ENCODE peak calls at places on chromosomes 12 and 14, in ten cellular contexts. One of them, this sample, is unnamed.

GRCh38 chr14:24347140-24347539 is 7.3 kb upstream of the RIPK3 start:
- DNase-seq in activated naive CD4-positive, alpha-beta T cell treated with anti-CD3 and anti-CD28 coated beads, Interleukin-2, amount 10 ng/mL, durations not matched to agents 7 days and 5 days: no peak
- DNase-seq in A549: no peak
- DNase-seq in NCI-H526 treated with DMSO at 0.1 percent for 48 hours: no peak
- DNase-seq in T-helper 2 cell treated with Interferon-gamma antibody and Interleukin-4, amounts not matched to agents 5 μg/mL and 100 μg/mL, for 36 hours: no peak
- DNase-seq in lower leg skin: no peak
- DNase-seq in stimulated activated CD8-positive, alpha-beta memory T cell treated with anti-CD3 and anti-CD28 coated beads, Interleukin-7, amount 100 ng/mL, for 4 hours: no peak
- DNase-seq in dermis microvascular lymphatic vessel endothelial cell: no peak
- DNase-seq in psoas muscle: no peak
- DNase-seq in hypothalamus: no peak
- DNase-seq in this sample: no peak

GRCh38 chr14:85195872-85196477 is 334.0 kb upstream of the FLRT2 start:
- DNase-seq in NCI-H526 treated with DMSO at 0.1 percent for 48 hours: no peak
- DNase-seq in dermis microvascular lymphatic vessel endothelial cell: peak
- DNase-seq in A549: peak
- DNase-seq in T-helper 2 cell treated with Interferon-gamma antibody and Interleukin-4, amounts not matched to agents 5 μg/mL and 100 μg/mL, for 36 hours: no peak
- DNase-seq in stimulated activated CD8-positive, alpha-beta memory T cell treated with anti-CD3 and anti-CD28 coated beads, Interleukin-7, amount 100 ng/mL, for 4 hours: no peak
- DNase-seq in activated naive CD4-positive, alpha-beta T cell treated with anti-CD3 and anti-CD28 coated beads, Interleukin-2, amount 10 ng/mL, durations not matched to agents 7 days and 5 days: no peak
- DNase-seq in hypothalamus: no peak
- DNase-seq in lower leg skin: no peak
- DNase-seq in psoas muscle: no peak
- DNase-seq in this sample: peak

GRCh38 chr12:121697093-121697698 is 15.4 kb upstream of the TMEM120B start:
- DNase-seq in psoas muscle: no peak
- DNase-seq in NCI-H526 treated with DMSO at 0.1 percent for 48 hours: peak
- DNase-seq in stimulated activated CD8-positive, alpha-beta memory T cell treated with anti-CD3 and anti-CD28 coated beads, Interleukin-7, amount 100 ng/mL, for 4 hours: no peak
- DNase-seq in T-helper 2 cell treated with Interferon-gamma antibody and Interleukin-4, amounts not matched to agents 5 μg/mL and 100 μg/mL, for 36 hours: no peak
- DNase-seq in hypothalamus: no peak
- DNase-seq in lower leg skin: no peak
- DNase-seq in dermis microvascular lymphatic vessel endothelial cell: peak
- DNase-seq in A549: peak
- DNase-seq in activated naive CD4-positive, alpha-beta T cell treated with anti-CD3 and anti-CD28 coated beads, Interleukin-2, amount 10 ng/mL, durations not matched to agents 7 days and 5 days: peak
- DNase-seq in this sample: peak

GRCh38 chr14:56189306-56189705 is 71.1 kb downstream of the PELI2 start:
- DNase-seq in lower leg skin: no peak
- DNase-seq in stimulated activated CD8-positive, alpha-beta memory T cell treated with anti-CD3 and anti-CD28 coated beads, Interleukin-7, amount 100 ng/mL, for 4 hours: no peak
- DNase-seq in T-helper 2 cell treated with Interferon-gamma antibody and Interleukin-4, amounts not matched to agents 5 μg/mL and 100 μg/mL, for 36 hours: no peak
- DNase-seq in psoas muscle: no peak
- DNase-seq in A549: peak
- DNase-seq in activated naive CD4-positive, alpha-beta T cell treated with anti-CD3 and anti-CD28 coated beads, Interleukin-2, amount 10 ng/mL, durations not matched to agents 7 days and 5 days: no peak
- DNase-seq in dermis microvascular lymphatic vessel endothelial cell: peak
- DNase-seq in hypothalamus: no peak
- DNase-seq in NCI-H526 treated with DMSO at 0.1 percent for 48 hours: no peak
- DNase-seq in this sample: peak

GRCh38 chr12:89709994-89710872 is 1.6 kb upstream of the ATP2B1 start:
- DNase-seq in T-helper 2 cell treated with Interferon-gamma antibody and Interleukin-4, amounts not matched to agents 5 μg/mL and 100 μg/mL, for 36 hours: no peak
- DNase-seq in hypothalamus: peak
- DNase-seq in activated naive CD4-positive, alpha-beta T cell treated with anti-CD3 and anti-CD28 coated beads, Interleukin-2, amount 10 ng/mL, durations not matched to agents 7 days and 5 days: no peak
- DNase-seq in dermis microvascular lymphatic vessel endothelial cell: no peak
- DNase-seq in A549: no peak
- DNase-seq in NCI-H526 treated with DMSO at 0.1 percent for 48 hours: no peak
- DNase-seq in lower leg skin: peak
- DNase-seq in psoas muscle: peak
- DNase-seq in stimulated activated CD8-positive, alpha-beta memory T cell treated with anti-CD3 and anti-CD28 coated beads, Interleukin-7, amount 100 ng/mL, for 4 hours: no peak
- DNase-seq in this sample: peak

GRCh38 chr14:50601405-50601804 is 41.5 kb downstream of the ATL1 start:
- DNase-seq in activated naive CD4-positive, alpha-beta T cell treated with anti-CD3 and anti-CD28 coated beads, Interleukin-2, amount 10 ng/mL, durations not matched to agents 7 days and 5 days: no peak
- DNase-seq in dermis microvascular lymphatic vessel endothelial cell: no peak
- DNase-seq in stimulated activated CD8-positive, alpha-beta memory T cell treated with anti-CD3 and anti-CD28 coated beads, Interleukin-7, amount 100 ng/mL, for 4 hours: no peak
- DNase-seq in T-helper 2 cell treated with Interferon-gamma antibody and Interleukin-4, amounts not matched to agents 5 μg/mL and 100 μg/mL, for 36 hours: no peak
- DNase-seq in NCI-H526 treated with DMSO at 0.1 percent for 48 hours: no peak
- DNase-seq in lower leg skin: no peak
- DNase-seq in psoas muscle: no peak
- DNase-seq in A549: peak
- DNase-seq in hypothalamus: no peak
- DNase-seq in this sample: no peak

GRCh38 chr12:58233886-58234285 is 292.5 kb downstream of the ATP23 start:
- DNase-seq in hypothalamus: no peak
- DNase-seq in T-helper 2 cell treated with Interferon-gamma antibody and Interleukin-4, amounts not matched to agents 5 μg/mL and 100 μg/mL, for 36 hours: no peak
- DNase-seq in A549: no peak
- DNase-seq in activated naive CD4-positive, alpha-beta T cell treated with anti-CD3 and anti-CD28 coated beads, Interleukin-2, amount 10 ng/mL, durations not matched to agents 7 days and 5 days: no peak
- DNase-seq in psoas muscle: no peak
- DNase-seq in dermis microvascular lymphatic vessel endothelial cell: no peak
- DNase-seq in stimulated activated CD8-positive, alpha-beta memory T cell treated with anti-CD3 and anti-CD28 coated beads, Interleukin-7, amount 100 ng/mL, for 4 hours: no peak
- DNase-seq in lower leg skin: no peak
- DNase-seq in NCI-H526 treated with DMSO at 0.1 percent for 48 hours: no peak
- DNase-seq in this sample: no peak

GRCh38 chr12:64796205-64796845 is 28.1 kb upstream of the TBC1D30 start:
- DNase-seq in activated naive CD4-positive, alpha-beta T cell treated with anti-CD3 and anti-CD28 coated beads, Interleukin-2, amount 10 ng/mL, durations not matched to agents 7 days and 5 days: peak
- DNase-seq in dermis microvascular lymphatic vessel endothelial cell: peak
- DNase-seq in hypothalamus: no peak
- DNase-seq in psoas muscle: no peak
- DNase-seq in stimulated activated CD8-positive, alpha-beta memory T cell treated with anti-CD3 and anti-CD28 coated beads, Interleukin-7, amount 100 ng/mL, for 4 hours: peak
- DNase-seq in T-helper 2 cell treated with Interferon-gamma antibody and Interleukin-4, amounts not matched to agents 5 μg/mL and 100 μg/mL, for 36 hours: peak
- DNase-seq in A549: peak
- DNase-seq in lower leg skin: no peak
- DNase-seq in NCI-H526 treated with DMSO at 0.1 percent for 48 hours: peak
- DNase-seq in this sample: peak

GRCh38 chr14:75995372-75996041 is 9.9 kb downstream of the IFT43 start:
- DNase-seq in NCI-H526 treated with DMSO at 0.1 percent for 48 hours: no peak
- DNase-seq in lower leg skin: no peak
- DNase-seq in psoas muscle: peak
- DNase-seq in T-helper 2 cell treated with Interferon-gamma antibody and Interleukin-4, amounts not matched to agents 5 μg/mL and 100 μg/mL, for 36 hours: no peak
- DNase-seq in A549: no peak
- DNase-seq in dermis microvascular lymphatic vessel endothelial cell: no peak
- DNase-seq in activated naive CD4-positive, alpha-beta T cell treated with anti-CD3 and anti-CD28 coated beads, Interleukin-2, amount 10 ng/mL, durations not matched to agents 7 days and 5 days: no peak
- DNase-seq in stimulated activated CD8-positive, alpha-beta memory T cell treated with anti-CD3 and anti-CD28 coated beads, Interleukin-7, amount 100 ng/mL, for 4 hours: no peak
- DNase-seq in hypothalamus: no peak
- DNase-seq in this sample: peak

GRCh38 chr14:104886690-104887622 is 21.9 kb downstream of the CEP170B start:
- DNase-seq in A549: no peak
- DNase-seq in dermis microvascular lymphatic vessel endothelial cell: no peak
- DNase-seq in T-helper 2 cell treated with Interferon-gamma antibody and Interleukin-4, amounts not matched to agents 5 μg/mL and 100 μg/mL, for 36 hours: no peak
- DNase-seq in hypothalamus: no peak
- DNase-seq in activated naive CD4-positive, alpha-beta T cell treated with anti-CD3 and anti-CD28 coated beads, Interleukin-2, amount 10 ng/mL, durations not matched to agents 7 days and 5 days: peak
- DNase-seq in psoas muscle: peak
- DNase-seq in NCI-H526 treated with DMSO at 0.1 percent for 48 hours: no peak
- DNase-seq in lower leg skin: no peak
- DNase-seq in stimulated activated CD8-positive, alpha-beta memory T cell treated with anti-CD3 and anti-CD28 coated beads, Interleukin-7, amount 100 ng/mL, for 4 hours: no peak
- DNase-seq in this sample: no peak

GRCh38 chr12:473863-474577 is 14.3 kb downstream of the B4GALNT3 start:
- DNase-seq in hypothalamus: no peak
- DNase-seq in A549: no peak
- DNase-seq in psoas muscle: no peak
- DNase-seq in stimulated activated CD8-positive, alpha-beta memory T cell treated with anti-CD3 and anti-CD28 coated beads, Interleukin-7, amount 100 ng/mL, for 4 hours: no peak
- DNase-seq in T-helper 2 cell treated with Interferon-gamma antibody and Interleukin-4, amounts not matched to agents 5 μg/mL and 100 μg/mL, for 36 hours: no peak
- DNase-seq in lower leg skin: peak
- DNase-seq in NCI-H526 treated with DMSO at 0.1 percent for 48 hours: no peak
- DNase-seq in activated naive CD4-positive, alpha-beta T cell treated with anti-CD3 and anti-CD28 coated beads, Interleukin-2, amount 10 ng/mL, durations not matched to agents 7 days and 5 days: no peak
- DNase-seq in dermis microvascular lymphatic vessel endothelial cell: no peak
- DNase-seq in this sample: no peak

GRCh38 chr14:50012644-50013043 is 103.7 kb downstream of the VCPKMT start:
- DNase-seq in activated naive CD4-positive, alpha-beta T cell treated with anti-CD3 and anti-CD28 coated beads, Interleukin-2, amount 10 ng/mL, durations not matched to agents 7 days and 5 days: no peak
- DNase-seq in stimulated activated CD8-positive, alpha-beta memory T cell treated with anti-CD3 and anti-CD28 coated beads, Interleukin-7, amount 100 ng/mL, for 4 hours: no peak
- DNase-seq in T-helper 2 cell treated with Interferon-gamma antibody and Interleukin-4, amounts not matched to agents 5 μg/mL and 100 μg/mL, for 36 hours: no peak
- DNase-seq in A549: no peak
- DNase-seq in psoas muscle: no peak
- DNase-seq in lower leg skin: no peak
- DNase-seq in dermis microvascular lymphatic vessel endothelial cell: no peak
- DNase-seq in hypothalamus: no peak
- DNase-seq in NCI-H526 treated with DMSO at 0.1 percent for 48 hours: no peak
- DNase-seq in this sample: peak

GRCh38 chr12:95918194-95918993 is 24.0 kb downstream of the CCDC38 start:
- DNase-seq in hypothalamus: no peak
- DNase-seq in A549: peak
- DNase-seq in activated naive CD4-positive, alpha-beta T cell treated with anti-CD3 and anti-CD28 coated beads, Interleukin-2, amount 10 ng/mL, durations not matched to agents 7 days and 5 days: peak
- DNase-seq in psoas muscle: no peak
- DNase-seq in lower leg skin: no peak
- DNase-seq in dermis microvascular lymphatic vessel endothelial cell: peak
- DNase-seq in stimulated activated CD8-positive, alpha-beta memory T cell treated with anti-CD3 and anti-CD28 coated beads, Interleukin-7, amount 100 ng/mL, for 4 hours: peak
- DNase-seq in T-helper 2 cell treated with Interferon-gamma antibody and Interleukin-4, amounts not matched to agents 5 μg/mL and 100 μg/mL, for 36 hours: peak
- DNase-seq in NCI-H526 treated with DMSO at 0.1 percent for 48 hours: peak
- DNase-seq in this sample: peak

GRCh38 chr14:69481815-69482568 is 2.5 kb upstream of the PLEKHD1 start:
- DNase-seq in hypothalamus: no peak
- DNase-seq in stimulated activated CD8-positive, alpha-beta memory T cell treated with anti-CD3 and anti-CD28 coated beads, Interleukin-7, amount 100 ng/mL, for 4 hours: no peak
- DNase-seq in psoas muscle: no peak
- DNase-seq in lower leg skin: no peak
- DNase-seq in activated naive CD4-positive, alpha-beta T cell treated with anti-CD3 and anti-CD28 coated beads, Interleukin-2, amount 10 ng/mL, durations not matched to agents 7 days and 5 days: no peak
- DNase-seq in T-helper 2 cell treated with Interferon-gamma antibody and Interleukin-4, amounts not matched to agents 5 μg/mL and 100 μg/mL, for 36 hours: no peak
- DNase-seq in A549: no peak
- DNase-seq in dermis microvascular lymphatic vessel endothelial cell: no peak
- DNase-seq in NCI-H526 treated with DMSO at 0.1 percent for 48 hours: no peak
- DNase-seq in this sample: no peak

GRCh38 chr14:95679148-95679547 is 7.1 kb upstream of the TCL1B start:
- DNase-seq in A549: no peak
- DNase-seq in dermis microvascular lymphatic vessel endothelial cell: no peak
- DNase-seq in stimulated activated CD8-positive, alpha-beta memory T cell treated with anti-CD3 and anti-CD28 coated beads, Interleukin-7, amount 100 ng/mL, for 4 hours: no peak
- DNase-seq in T-helper 2 cell treated with Interferon-gamma antibody and Interleukin-4, amounts not matched to agents 5 μg/mL and 100 μg/mL, for 36 hours: no peak
- DNase-seq in NCI-H526 treated with DMSO at 0.1 percent for 48 hours: no peak
- DNase-seq in hypothalamus: no peak
- DNase-seq in lower leg skin: peak
- DNase-seq in activated naive CD4-positive, alpha-beta T cell treated with anti-CD3 and anti-CD28 coated beads, Interleukin-2, amount 10 ng/mL, durations not matched to agents 7 days and 5 days: no peak
- DNase-seq in psoas muscle: no peak
- DNase-seq in this sample: no peak

GRCh38 chr12:75656210-75656609 is 144.8 kb upstream of the KRR1 start:
- DNase-seq in stimulated activated CD8-positive, alpha-beta memory T cell treated with anti-CD3 and anti-CD28 coated beads, Interleukin-7, amount 100 ng/mL, for 4 hours: no peak
- DNase-seq in T-helper 2 cell treated with Interferon-gamma antibody and Interleukin-4, amounts not matched to agents 5 μg/mL and 100 μg/mL, for 36 hours: no peak
- DNase-seq in hypothalamus: no peak
- DNase-seq in activated naive CD4-positive, alpha-beta T cell treated with anti-CD3 and anti-CD28 coated beads, Interleukin-2, amount 10 ng/mL, durations not matched to agents 7 days and 5 days: no peak
- DNase-seq in dermis microvascular lymphatic vessel endothelial cell: no peak
- DNase-seq in NCI-H526 treated with DMSO at 0.1 percent for 48 hours: no peak
- DNase-seq in lower leg skin: no peak
- DNase-seq in A549: no peak
- DNase-seq in psoas muscle: no peak
- DNase-seq in this sample: no peak

GRCh38 chr12:106893451-106893850 is 62.3 kb upstream of the TMEM263 start:
- DNase-seq in psoas muscle: no peak
- DNase-seq in lower leg skin: no peak
- DNase-seq in A549: peak
- DNase-seq in T-helper 2 cell treated with Interferon-gamma antibody and Interleukin-4, amounts not matched to agents 5 μg/mL and 100 μg/mL, for 36 hours: no peak
- DNase-seq in NCI-H526 treated with DMSO at 0.1 percent for 48 hours: no peak
- DNase-seq in activated naive CD4-positive, alpha-beta T cell treated with anti-CD3 and anti-CD28 coated beads, Interleukin-2, amount 10 ng/mL, durations not matched to agents 7 days and 5 days: no peak
- DNase-seq in stimulated activated CD8-positive, alpha-beta memory T cell treated with anti-CD3 and anti-CD28 coated beads, Interleukin-7, amount 100 ng/mL, for 4 hours: no peak
- DNase-seq in dermis microvascular lymphatic vessel endothelial cell: no peak
- DNase-seq in hypothalamus: no peak
- DNase-seq in this sample: peak

GRCh38 chr14:51395361-51395849 is 155.4 kb downstream of the TMX1 start:
- DNase-seq in hypothalamus: no peak
- DNase-seq in psoas muscle: peak
- DNase-seq in dermis microvascular lymphatic vessel endothelial cell: peak
- DNase-seq in lower leg skin: peak
- DNase-seq in stimulated activated CD8-positive, alpha-beta memory T cell treated with anti-CD3 and anti-CD28 coated beads, Interleukin-7, amount 100 ng/mL, for 4 hours: no peak
- DNase-seq in activated naive CD4-positive, alpha-beta T cell treated with anti-CD3 and anti-CD28 coated beads, Interleukin-2, amount 10 ng/mL, durations not matched to agents 7 days and 5 days: no peak
- DNase-seq in A549: peak
- DNase-seq in T-helper 2 cell treated with Interferon-gamma antibody and Interleukin-4, amounts not matched to agents 5 μg/mL and 100 μg/mL, for 36 hours: no peak
- DNase-seq in NCI-H526 treated with DMSO at 0.1 percent for 48 hours: no peak
- DNase-seq in this sample: peak

GRCh38 chr14:68250950-68251765 is 431.6 kb downstream of the RAD51B start:
- DNase-seq in dermis microvascular lymphatic vessel endothelial cell: no peak
- DNase-seq in psoas muscle: no peak
- DNase-seq in lower leg skin: no peak
- DNase-seq in A549: no peak
- DNase-seq in hypothalamus: no peak
- DNase-seq in T-helper 2 cell treated with Interferon-gamma antibody and Interleukin-4, amounts not matched to agents 5 μg/mL and 100 μg/mL, for 36 hours: no peak
- DNase-seq in stimulated activated CD8-positive, alpha-beta memory T cell treated with anti-CD3 and anti-CD28 coated beads, Interleukin-7, amount 100 ng/mL, for 4 hours: no peak
- DNase-seq in activated naive CD4-positive, alpha-beta T cell treated with anti-CD3 and anti-CD28 coated beads, Interleukin-2, amount 10 ng/mL, durations not matched to agents 7 days and 5 days: peak
- DNase-seq in NCI-H526 treated with DMSO at 0.1 percent for 48 hours: no peak
- DNase-seq in this sample: no peak

GRCh38 chr12:29309320-29309902 is 71.6 kb downstream of the ERGIC2 start:
- DNase-seq in hypothalamus: no peak
- DNase-seq in lower leg skin: no peak
- DNase-seq in dermis microvascular lymphatic vessel endothelial cell: peak
- DNase-seq in activated naive CD4-positive, alpha-beta T cell treated with anti-CD3 and anti-CD28 coated beads, Interleukin-2, amount 10 ng/mL, durations not matched to agents 7 days and 5 days: no peak
- DNase-seq in T-helper 2 cell treated with Interferon-gamma antibody and Interleukin-4, amounts not matched to agents 5 μg/mL and 100 μg/mL, for 36 hours: no peak
- DNase-seq in NCI-H526 treated with DMSO at 0.1 percent for 48 hours: no peak
- DNase-seq in stimulated activated CD8-positive, alpha-beta memory T cell treated with anti-CD3 and anti-CD28 coated beads, Interleukin-7, amount 100 ng/mL, for 4 hours: no peak
- DNase-seq in psoas muscle: no peak
- DNase-seq in A549: peak
- DNase-seq in this sample: peak

GRCh38 chr12:104171785-104172563 is 34.0 kb upstream of the NFYB start:
- DNase-seq in hypothalamus: no peak
- DNase-seq in lower leg skin: no peak
- DNase-seq in psoas muscle: no peak
- DNase-seq in activated naive CD4-positive, alpha-beta T cell treated with anti-CD3 and anti-CD28 coated beads, Interleukin-2, amount 10 ng/mL, durations not matched to agents 7 days and 5 days: no peak
- DNase-seq in dermis microvascular lymphatic vessel endothelial cell: no peak
- DNase-seq in stimulated activated CD8-positive, alpha-beta memory T cell treated with anti-CD3 and anti-CD28 coated beads, Interleukin-7, amount 100 ng/mL, for 4 hours: no peak
- DNase-seq in T-helper 2 cell treated with Interferon-gamma antibody and Interleukin-4, amounts not matched to agents 5 μg/mL and 100 μg/mL, for 36 hours: no peak
- DNase-seq in NCI-H526 treated with DMSO at 0.1 percent for 48 hours: no peak
- DNase-seq in A549: no peak
- DNase-seq in this sample: no peak